ENCODE peak calls at places on chromosomes 6 and 20, in nine cellular contexts. One of them, this sample, is unnamed.

GRCh38 chr20:52972190-52972937 is at the start of gene TSHZ2:
- DNase-seq in GM23338: no peak
- DNase-seq in HFF-Myc: no peak
- DNase-seq in CD4-positive, alpha-beta T cell: peak; percentile 52
- DNase-seq in SK-N-SH: peak; percentile 82
- DNase-seq in astrocyte of the spinal cord: peak; percentile 19
- DNase-seq in HFFc6: no peak
- DNase-seq in neural progenitor cell: peak; percentile 72
- DNase-seq in psoas muscle: peak; percentile 74
- DNase-seq in this sample: peak; percentile 13

GRCh38 chr6:90221403-90221802 is 75.2 kb downstream of the BACH2 start:
- DNase-seq in GM23338: peak; percentile 18
- DNase-seq in HFF-Myc: no peak
- DNase-seq in CD4-positive, alpha-beta T cell: no peak
- DNase-seq in SK-N-SH: no peak
- DNase-seq in astrocyte of the spinal cord: no peak
- DNase-seq in HFFc6: no peak
- DNase-seq in neural progenitor cell: peak; percentile 12
- DNase-seq in psoas muscle: no peak
- DNase-seq in this sample: no peak

GRCh38 chr6:167285077-167285770 is 5.9 kb upstream of the UNC93A start:
- DNase-seq in GM23338: no peak
- DNase-seq in HFF-Myc: no peak
- DNase-seq in CD4-positive, alpha-beta T cell: no peak
- DNase-seq in SK-N-SH: no peak
- DNase-seq in astrocyte of the spinal cord: no peak
- DNase-seq in HFFc6: no peak
- DNase-seq in neural progenitor cell: no peak
- DNase-seq in psoas muscle: no peak
- DNase-seq in this sample: no peak

GRCh38 chr6:94130458-94130857 is 711.1 kb upstream of the EPHA7 start:
- DNase-seq in GM23338: peak; percentile 24
- DNase-seq in HFF-Myc: no peak
- DNase-seq in CD4-positive, alpha-beta T cell: no peak
- DNase-seq in SK-N-SH: no peak
- DNase-seq in astrocyte of the spinal cord: no peak
- DNase-seq in HFFc6: no peak
- DNase-seq in neural progenitor cell: peak; percentile 84
- DNase-seq in psoas muscle: no peak
- DNase-seq in this sample: peak; percentile 13

GRCh38 chr6:127503022-127503421 is 16.1 kb downstream of the MTCL3 start:
- DNase-seq in GM23338: no peak
- DNase-seq in HFF-Myc: no peak
- DNase-seq in CD4-positive, alpha-beta T cell: no peak
- DNase-seq in SK-N-SH: no peak
- DNase-seq in astrocyte of the spinal cord: no peak
- DNase-seq in HFFc6: no peak
- DNase-seq in neural progenitor cell: no peak
- DNase-seq in psoas muscle: no peak
- DNase-seq in this sample: no peak

GRCh38 chr20:7734216-7734615 is 206.0 kb downstream of the HAO1 start:
- DNase-seq in GM23338: no peak
- DNase-seq in HFF-Myc: no peak
- DNase-seq in CD4-positive, alpha-beta T cell: no peak
- DNase-seq in SK-N-SH: no peak
- DNase-seq in astrocyte of the spinal cord: no peak
- DNase-seq in HFFc6: no peak
- DNase-seq in neural progenitor cell: no peak
- DNase-seq in psoas muscle: no peak
- DNase-seq in this sample: no peak

GRCh38 chr20:17281478-17281877 is 54.6 kb downstream of the PCSK2 start:
- DNase-seq in GM23338: peak; percentile 89
- DNase-seq in HFF-Myc: no peak
- DNase-seq in CD4-positive, alpha-beta T cell: no peak
- DNase-seq in SK-N-SH: peak; percentile 30
- DNase-seq in astrocyte of the spinal cord: no peak
- DNase-seq in HFFc6: no peak
- DNase-seq in neural progenitor cell: peak; percentile 74
- DNase-seq in psoas muscle: no peak
- DNase-seq in this sample: peak; percentile 6

GRCh38 chr6:89547286-89547685 is 91.3 kb downstream of the LYRM2 start:
- DNase-seq in GM23338: peak; percentile 33
- DNase-seq in HFF-Myc: no peak
- DNase-seq in CD4-positive, alpha-beta T cell: no peak
- DNase-seq in SK-N-SH: no peak
- DNase-seq in astrocyte of the spinal cord: no peak
- DNase-seq in HFFc6: no peak
- DNase-seq in neural progenitor cell: no peak
- DNase-seq in psoas muscle: no peak
- DNase-seq in this sample: no peak

GRCh38 chr6:26097268-26097875 is 10.1 kb downstream of the HFE start:
- DNase-seq in GM23338: peak; percentile 87
- DNase-seq in HFF-Myc: no peak
- DNase-seq in CD4-positive, alpha-beta T cell: peak; percentile 50
- DNase-seq in SK-N-SH: peak; percentile 65
- DNase-seq in astrocyte of the spinal cord: peak; percentile 66
- DNase-seq in HFFc6: peak; percentile 46
- DNase-seq in neural progenitor cell: peak; percentile 85
- DNase-seq in psoas muscle: no peak
- DNase-seq in this sample: peak; percentile 84

GRCh38 chr20:47358672-47359532 is 2.4 kb upstream of the ZMYND8 start:
- DNase-seq in GM23338: peak; percentile 81
- DNase-seq in HFF-Myc: no peak
- DNase-seq in CD4-positive, alpha-beta T cell: no peak
- DNase-seq in SK-N-SH: peak; percentile 67
- DNase-seq in astrocyte of the spinal cord: peak; percentile 93
- DNase-seq in HFFc6: peak; percentile 89
- DNase-seq in neural progenitor cell: peak; percentile 85
- DNase-seq in psoas muscle: peak; percentile 77
- DNase-seq in this sample: peak; percentile 98

GRCh38 chr6:160992323-160993314 is 1.1 kb downstream of the MAP3K4 start:
- DNase-seq in GM23338: peak; percentile 81
- DNase-seq in HFF-Myc: peak; percentile 60
- DNase-seq in CD4-positive, alpha-beta T cell: peak; percentile 3
- DNase-seq in SK-N-SH: peak; percentile 69
- DNase-seq in astrocyte of the spinal cord: peak; percentile 80
- DNase-seq in HFFc6: peak; percentile 70
- DNase-seq in neural progenitor cell: peak; percentile 78
- DNase-seq in psoas muscle: no peak
- DNase-seq in this sample: peak; percentile 86

GRCh38 chr6:163761491-163761890 is 347.0 kb downstream of the QKI start:
- DNase-seq in GM23338: no peak
- DNase-seq in HFF-Myc: no peak
- DNase-seq in CD4-positive, alpha-beta T cell: no peak
- DNase-seq in SK-N-SH: no peak
- DNase-seq in astrocyte of the spinal cord: no peak
- DNase-seq in HFFc6: no peak
- DNase-seq in neural progenitor cell: no peak
- DNase-seq in psoas muscle: no peak
- DNase-seq in this sample: no peak

GRCh38 chr6:21800948-21801438 is 207.4 kb downstream of the SOX4 start:
- DNase-seq in GM23338: no peak
- DNase-seq in HFF-Myc: no peak
- DNase-seq in CD4-positive, alpha-beta T cell: no peak
- DNase-seq in SK-N-SH: no peak
- DNase-seq in astrocyte of the spinal cord: peak; percentile 71
- DNase-seq in HFFc6: peak; percentile 55
- DNase-seq in neural progenitor cell: no peak
- DNase-seq in psoas muscle: no peak
- DNase-seq in this sample: peak; percentile 86

GRCh38 chr6:5606546-5606945 is 345.2 kb downstream of the FARS2 start:
- DNase-seq in GM23338: no peak
- DNase-seq in HFF-Myc: no peak
- DNase-seq in CD4-positive, alpha-beta T cell: no peak
- DNase-seq in SK-N-SH: no peak
- DNase-seq in astrocyte of the spinal cord: no peak
- DNase-seq in HFFc6: no peak
- DNase-seq in neural progenitor cell: no peak
- DNase-seq in psoas muscle: no peak
- DNase-seq in this sample: no peak

DNA sequence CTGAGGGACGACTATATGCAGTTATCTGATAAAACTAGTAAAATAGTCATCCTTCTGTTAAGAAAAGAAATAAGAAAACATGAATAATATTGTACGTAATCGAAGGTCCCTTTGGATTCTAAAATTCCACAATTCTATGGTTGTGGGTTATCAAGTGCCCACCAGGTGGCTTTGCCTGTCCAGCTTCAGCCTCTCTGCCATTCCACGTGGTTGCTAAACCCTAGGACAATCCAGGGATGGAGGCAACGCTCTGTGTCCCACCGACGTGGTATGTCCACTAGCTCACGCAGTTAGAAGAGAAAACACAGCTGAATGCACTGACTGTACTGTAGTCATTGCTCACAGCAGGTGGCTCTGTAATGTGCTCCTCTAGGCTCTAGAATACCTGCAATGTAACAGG is 349.3 kb downstream of the FARS2 start:
- DNase-seq in GM23338: no peak
- DNase-seq in HFF-Myc: no peak
- DNase-seq in CD4-positive, alpha-beta T cell: no peak
- DNase-seq in SK-N-SH: no peak
- DNase-seq in astrocyte of the spinal cord: no peak
- DNase-seq in HFFc6: no peak
- DNase-seq in neural progenitor cell: peak; percentile 17
- DNase-seq in psoas muscle: no peak
- DNase-seq in this sample: no peak
- TF ChIP-seq CTCF in GM23338: peak; percentile 27
- TF ChIP-seq CTCF in HFF-Myc: peak; percentile 3
- TF ChIP-seq CTCF in CD4-positive, alpha-beta T cell: no peak
- TF ChIP-seq CTCF in SK-N-SH: peak; percentile 9
- TF ChIP-seq CTCF in astrocyte of the spinal cord: no peak
- TF ChIP-seq CTCF in HFFc6: no peak
- TF ChIP-seq CTCF in neural progenitor cell: peak; percentile 26
- TF ChIP-seq CTCF in psoas muscle: no peak
- TF ChIP-seq CTCF in this sample: peak; percentile 21

GRCh38 chr6:2384518-2384917 is 139.1 kb upstream of the GMDS start:
- DNase-seq in GM23338: no peak
- DNase-seq in HFF-Myc: no peak
- DNase-seq in CD4-positive, alpha-beta T cell: no peak
- DNase-seq in SK-N-SH: no peak
- DNase-seq in astrocyte of the spinal cord: no peak
- DNase-seq in HFFc6: no peak
- DNase-seq in neural progenitor cell: no peak
- DNase-seq in psoas muscle: no peak
- DNase-seq in this sample: no peak
- TF ChIP-seq CTCF in GM23338: no peak
- TF ChIP-seq CTCF in HFF-Myc: no peak
- TF ChIP-seq CTCF in CD4-positive, alpha-beta T cell: no peak
- TF ChIP-seq CTCF in SK-N-SH: no peak
- TF ChIP-seq CTCF in astrocyte of the spinal cord: no peak
- TF ChIP-seq CTCF in HFFc6: no peak
- TF ChIP-seq CTCF in neural progenitor cell: no peak
- TF ChIP-seq CTCF in psoas muscle: no peak
- TF ChIP-seq CTCF in this sample: no peak

GRCh38 chr20:51021067-51022025 is 1.6 kb downstream of the KCNG1 start:
- DNase-seq in GM23338: peak; percentile 53
- DNase-seq in HFF-Myc: no peak
- DNase-seq in CD4-positive, alpha-beta T cell: no peak
- DNase-seq in SK-N-SH: no peak
- DNase-seq in astrocyte of the spinal cord: peak; percentile 48
- DNase-seq in HFFc6: no peak
- DNase-seq in neural progenitor cell: peak; percentile 64
- DNase-seq in psoas muscle: no peak
- DNase-seq in this sample: peak; percentile 71

GRCh38 chr20:51022227-51022802 is 592 bp downstream of the KCNG1 start:
- DNase-seq in GM23338: no peak
- DNase-seq in HFF-Myc: no peak
- DNase-seq in CD4-positive, alpha-beta T cell: no peak
- DNase-seq in SK-N-SH: no peak
- DNase-seq in astrocyte of the spinal cord: no peak
- DNase-seq in HFFc6: no peak
- DNase-seq in neural progenitor cell: no peak
- DNase-seq in psoas muscle: no peak
- DNase-seq in this sample: no peak

GRCh38 chr20:51022803-51023616 is at the start of gene KCNG1:
- DNase-seq in GM23338: peak; percentile 92
- DNase-seq in HFF-Myc: no peak
- DNase-seq in CD4-positive, alpha-beta T cell: no peak
- DNase-seq in SK-N-SH: peak; percentile 97
- DNase-seq in astrocyte of the spinal cord: peak; percentile 79
- DNase-seq in HFFc6: peak; percentile 48
- DNase-seq in neural progenitor cell: peak; percentile 93
- DNase-seq in psoas muscle: peak; percentile 67
- DNase-seq in this sample: peak; percentile 73

GRCh38 chr20:51024761-51025160 is 1.9 kb upstream of the KCNG1 start:
- DNase-seq in GM23338: no peak
- DNase-seq in HFF-Myc: no peak
- DNase-seq in CD4-positive, alpha-beta T cell: no peak
- DNase-seq in SK-N-SH: no peak
- DNase-seq in astrocyte of the spinal cord: no peak
- DNase-seq in HFFc6: no peak
- DNase-seq in neural progenitor cell: no peak
- DNase-seq in psoas muscle: no peak
- DNase-seq in this sample: no peak

GRCh38 chr20:51023617-51024155 is 779 bp upstream of the KCNG1 start:
- DNase-seq in GM23338: peak; percentile 36
- DNase-seq in HFF-Myc: no peak
- DNase-seq in CD4-positive, alpha-beta T cell: no peak
- DNase-seq in SK-N-SH: no peak
- DNase-seq in astrocyte of the spinal cord: no peak
- DNase-seq in HFFc6: no peak
- DNase-seq in neural progenitor cell: no peak
- DNase-seq in psoas muscle: no peak
- DNase-seq in this sample: no peak
- TF ChIP-seq CTCF in GM23338: no peak
- TF ChIP-seq CTCF in HFF-Myc: no peak
- TF ChIP-seq CTCF in CD4-positive, alpha-beta T cell: no peak
- TF ChIP-seq CTCF in SK-N-SH: no peak
- TF ChIP-seq CTCF in astrocyte of the spinal cord: no peak
- TF ChIP-seq CTCF in HFFc6: no peak
- TF ChIP-seq CTCF in neural progenitor cell: no peak
- TF ChIP-seq CTCF in psoas muscle: no peak
- TF ChIP-seq CTCF in this sample: no peak

GRCh38 chr6:37699138-37699766 is 1.6 kb upstream of the MDGA1 start:
- DNase-seq in GM23338: no peak
- DNase-seq in HFF-Myc: no peak
- DNase-seq in CD4-positive, alpha-beta T cell: peak; percentile 54
- DNase-seq in SK-N-SH: no peak
- DNase-seq in astrocyte of the spinal cord: no peak
- DNase-seq in HFFc6: no peak
- DNase-seq in neural progenitor cell: no peak
- DNase-seq in psoas muscle: no peak
- DNase-seq in this sample: no peak

GRCh38 chr6:37704923-37705238 is 7.2 kb upstream of the MDGA1 start:
- DNase-seq in GM23338: no peak
- DNase-seq in HFF-Myc: no peak
- DNase-seq in CD4-positive, alpha-beta T cell: no peak
- DNase-seq in SK-N-SH: no peak
- DNase-seq in astrocyte of the spinal cord: no peak
- DNase-seq in HFFc6: no peak
- DNase-seq in neural progenitor cell: no peak
- DNase-seq in psoas muscle: no peak
- DNase-seq in this sample: no peak

GRCh38 chr6:37704066-37704465 is 6.4 kb upstream of the MDGA1 start:
- DNase-seq in GM23338: no peak
- DNase-seq in HFF-Myc: no peak
- DNase-seq in CD4-positive, alpha-beta T cell: no peak
- DNase-seq in SK-N-SH: no peak
- DNase-seq in astrocyte of the spinal cord: no peak
- DNase-seq in HFFc6: no peak
- DNase-seq in neural progenitor cell: no peak
- DNase-seq in psoas muscle: no peak
- DNase-seq in this sample: no peak

GRCh38 chr6:37700266-37700973 is 2.7 kb upstream of the MDGA1 start:
- DNase-seq in GM23338: no peak
- DNase-seq in HFF-Myc: no peak
- DNase-seq in CD4-positive, alpha-beta T cell: no peak
- DNase-seq in SK-N-SH: no peak
- DNase-seq in astrocyte of the spinal cord: no peak
- DNase-seq in HFFc6: no peak
- DNase-seq in neural progenitor cell: no peak
- DNase-seq in psoas muscle: no peak
- DNase-seq in this sample: no peak

GRCh38 chr6:37702314-37702713 is 4.6 kb upstream of the MDGA1 start:
- DNase-seq in GM23338: no peak
- DNase-seq in HFF-Myc: no peak
- DNase-seq in CD4-positive, alpha-beta T cell: no peak
- DNase-seq in SK-N-SH: no peak
- DNase-seq in astrocyte of the spinal cord: no peak
- DNase-seq in HFFc6: no peak
- DNase-seq in neural progenitor cell: no peak
- DNase-seq in psoas muscle: no peak
- DNase-seq in this sample: no peak
- TF ChIP-seq CTCF in GM23338: peak; percentile 48
- TF ChIP-seq CTCF in HFF-Myc: no peak
- TF ChIP-seq CTCF in CD4-positive, alpha-beta T cell: no peak
- TF ChIP-seq CTCF in SK-N-SH: peak; percentile 23
- TF ChIP-seq CTCF in astrocyte of the spinal cord: no peak
- TF ChIP-seq CTCF in HFFc6: peak; percentile 42
- TF ChIP-seq CTCF in neural progenitor cell: no peak
- TF ChIP-seq CTCF in psoas muscle: no peak
- TF ChIP-seq CTCF in this sample: peak; percentile 26